ENCODE peak calls at places on chromosomes 1 and 21, in ten cellular contexts. H is cardiac muscle cell, S is colonic mucosa, J is esophagus squamous epithelium, X is IMR-90, W is adrenal gland, N is aorta, U is hepatocyte, V is neuronal stem cell, B is tibial nerve. A is an unnamed sample. For H3K9me3, the result is how much of the 10 kb centered on the place peaks cover.

GRCh38 chr1:156803086-156803851 is 13.4 kb downstream of the SH2D2A start:
- DNase-seq in H (no peak), S (no peak), J (no peak), X (no peak), W (no peak), N (no peak), U (no peak), V (no peak), B (no peak), A (no peak)

GRCh38 chr1:61244114-61244513 is 161.8 kb downstream of the NFIA start:
- DNase-seq in H (no peak), S (no peak), J (no peak), X (peak), W (peak), N (no peak), U (peak), V (no peak), B (no peak), A (no peak)

GRCh38 chr1:193079187-193079586 is 19.8 kb downstream of the RO60 start:
- DNase-seq in H (no peak), S (no peak), J (no peak), X (no peak), W (no peak), N (no peak), U (no peak), V (no peak), B (no peak), A (no peak)

GRCh38 chr1:98422821-98423220 is 238.7 kb upstream of the SNX7 start:
- DNase-seq in H (no peak), S (no peak), J (no peak), X (no peak), W (no peak), N (no peak), U (no peak), V (no peak), B (no peak), A (no peak)

GRCh38 chr1:245298781-245299180 is 144.0 kb downstream of the KIF26B start:
- DNase-seq in H (no peak), S (no peak), J (no peak), X (no peak), W (no peak), N (no peak), U (no peak), V (no peak), B (no peak), A (no peak)

GRCh38 chr21:31284797-31285397 is 59.2 kb downstream of the TIAM1 start:
- DNase-seq in H (no peak), S (no peak), J (no peak), X (peak), W (no peak), N (peak), U (no peak), V (no peak), B (no peak), A (no peak)

GRCh38 chr1:204203206-204203767 is 7.0 kb upstream of the KISS1 start:
- DNase-seq in H (no peak), S (no peak), J (no peak), X (no peak), W (no peak), N (no peak), U (no peak), V (no peak), B (no peak), A (no peak)

GRCh38 chr1:162285149-162285561 is 91.5 kb downstream of the SPATA46 start:
- DNase-seq in H (peak), S (peak), J (no peak), X (no peak), W (peak), N (no peak), U (peak), V (no peak), B (no peak), A (no peak)

GRCh38 chr1:161092621-161093028 is 3.3 kb upstream of the NECTIN4 start:
- DNase-seq in H (no peak), S (no peak), J (no peak), X (peak), W (no peak), N (no peak), U (no peak), V (no peak), B (no peak), A (no peak)

GRCh38 chr1:33930346-33931114 is 66.7 kb downstream of the HMGB4 start:
- DNase-seq in H (no peak), S (no peak), J (no peak), X (no peak), W (peak), N (no peak), U (no peak), V (no peak), B (no peak), A (no peak)

GRCh38 chr21:10466200-10466599 is 55.2 kb upstream of the TPTE start:
- DNase-seq in H (no peak), S (no peak), J (no peak), X (no peak), W (no peak), N (no peak), U (no peak), V (no peak), B (no peak), A (no peak)
- H3K9me3 ChIP-seq in H (under half), S (under half), J (under half), X (under half), W (under half), N (under half), U (under half), V (under half), B (under half), A (under half)

GRCh38 chr1:2867861-2868260 is 66.4 kb upstream of the TTC34 start:
- DNase-seq in H (no peak), S (no peak), J (no peak), X (no peak), W (no peak), N (no peak), U (no peak), V (no peak), B (no peak), A (no peak)
- H3K9me3 ChIP-seq in H (under half), S (under half), J (under half), X (half or more), W (under half), N (under half), U (under half), V (under half), B (under half), A (under half)

GRCh38 chr21:9738527-9738926 is 782.9 kb upstream of the TPTE start:
- DNase-seq in H (no peak), S (no peak), J (no peak), X (no peak), W (no peak), N (no peak), U (no peak), V (no peak), B (no peak), A (no peak)

GRCh38 chr21:9730866-9731265 is 790.5 kb upstream of the TPTE start:
- DNase-seq in H (no peak), S (no peak), J (no peak), X (no peak), W (no peak), N (no peak), U (no peak), V (no peak), B (no peak), A (no peak)

GRCh38 chr21:9737871-9738520 is 783.4 kb upstream of the TPTE start:
- DNase-seq in H (no peak), S (no peak), J (no peak), X (no peak), W (no peak), N (no peak), U (no peak), V (no peak), B (no peak), A (no peak)

GRCh38 chr21:9739240-9739639 is 782.1 kb upstream of the TPTE start:
- DNase-seq in H (no peak), S (no peak), J (no peak), X (no peak), W (no peak), N (no peak), U (no peak), V (no peak), B (no peak), A (no peak)

GRCh38 chr21:9735421-9735961 is 785.9 kb upstream of the TPTE start:
- DNase-seq in H (no peak), S (no peak), J (no peak), X (no peak), W (no peak), N (peak), U (no peak), V (no peak), B (no peak), A (no peak)
- H3K9me3 ChIP-seq in H (under half), S (under half), J (under half), X (under half), W (under half), N (under half), U (under half), V (under half), B (under half), A (under half)

DNA sequence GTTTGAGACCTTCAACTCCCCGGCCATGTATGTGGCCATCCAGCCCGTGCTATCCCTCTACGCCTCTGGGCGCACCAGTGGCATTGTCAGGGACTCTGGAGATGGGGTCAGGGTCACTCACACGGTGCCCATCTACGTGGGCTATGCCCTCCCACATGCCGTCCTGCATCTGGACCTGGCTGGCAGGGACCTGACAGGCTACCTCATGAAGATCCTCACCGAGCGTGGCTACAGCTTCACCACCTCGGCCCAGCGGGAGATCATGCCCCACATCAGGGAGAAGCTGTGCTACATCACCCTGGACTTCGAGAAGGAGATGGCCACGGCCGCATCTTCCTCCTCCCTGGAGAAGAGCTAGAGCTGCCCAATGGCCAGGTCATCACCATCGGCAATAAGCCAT is 36.5 kb upstream of the ZP4 start:
- DNase-seq in H (no peak), S (no peak), J (no peak), X (no peak), W (no peak), N (no peak), U (no peak), V (no peak), B (no peak), A (no peak)
- H3K9me3 ChIP-seq in H (under half), S (under half), J (under half), X (under half), W (under half), N (under half), U (under half), V (under half), B (under half), A (under half)

GRCh38 chr1:4710592-4711190 is 56.3 kb downstream of the AJAP1 start:
- DNase-seq in H (no peak), S (no peak), J (no peak), X (no peak), W (no peak), N (no peak), U (peak), V (peak), B (no peak), A (no peak)
- H3K9me3 ChIP-seq in H (under half), S (under half), J (under half), X (half or more), W (under half), N (under half), U (under half), V (under half), B (under half), A (under half)

GRCh38 chr21:34570315-34570714 is 44.6 kb downstream of the RCAN1 start:
- DNase-seq in H (no peak), S (no peak), J (no peak), X (no peak), W (no peak), N (no peak), U (no peak), V (no peak), B (no peak), A (no peak)
- H3K9me3 ChIP-seq in H (under half), S (under half), J (under half), X (under half), W (under half), N (under half), U (under half), V (under half), B (under half), A (under half)

A was measured in T-helper 17 cell.